ENCODE peak calls at places on chromosomes 1 and 21, in six cellular contexts. One of them, this sample, is unnamed.

GRCh38 chr1:162548170-162548569 is 13.4 kb upstream of the UAP1 start:
- DNase-seq in lower leg skin: peak; percentile 92
- DNase-seq in A673: peak; percentile 29
- DNase-seq in WTC11: no peak
- DNase-seq in AG09309: peak; percentile 67
- DNase-seq in cardiac muscle cell: peak; percentile 16
- DNase-seq in this sample: no peak

GRCh38 chr1:186541003-186541402 is 80.1 kb upstream of the PDC start:
- DNase-seq in lower leg skin: no peak
- DNase-seq in A673: no peak
- DNase-seq in WTC11: no peak
- DNase-seq in AG09309: no peak
- DNase-seq in cardiac muscle cell: no peak
- DNase-seq in this sample: no peak

GRCh38 chr1:242211254-242212022 is 212.5 kb upstream of the MAP1LC3C start:
- DNase-seq in lower leg skin: no peak
- DNase-seq in A673: no peak
- DNase-seq in WTC11: peak; percentile 14
- DNase-seq in AG09309: no peak
- DNase-seq in cardiac muscle cell: no peak
- DNase-seq in this sample: no peak

GRCh38 chr1:202713110-202713509 is 2.9 kb upstream of the SYT2 start:
- DNase-seq in lower leg skin: peak; percentile 49
- DNase-seq in A673: no peak
- DNase-seq in WTC11: no peak
- DNase-seq in AG09309: no peak
- DNase-seq in cardiac muscle cell: peak; percentile 21
- DNase-seq in this sample: no peak

GRCh38 chr21:34126269-34126668 is 52.9 kb downstream of the MRPS6 start:
- DNase-seq in lower leg skin: no peak
- DNase-seq in A673: no peak
- DNase-seq in WTC11: no peak
- DNase-seq in AG09309: no peak
- DNase-seq in cardiac muscle cell: no peak
- DNase-seq in this sample: no peak

GRCh38 chr1:97500696-97501297 is 420.0 kb downstream of the DPYD start:
- DNase-seq in lower leg skin: no peak
- DNase-seq in A673: no peak
- DNase-seq in WTC11: no peak
- DNase-seq in AG09309: no peak
- DNase-seq in cardiac muscle cell: peak; percentile 19
- DNase-seq in this sample: no peak

GRCh38 chr1:7648761-7649384 is 122.2 kb upstream of the VAMP3 start:
- DNase-seq in lower leg skin: peak; percentile 93
- DNase-seq in A673: no peak
- DNase-seq in WTC11: no peak
- DNase-seq in AG09309: no peak
- DNase-seq in cardiac muscle cell: peak; percentile 51
- DNase-seq in this sample: no peak

GRCh38 chr1:196873385-196873784 is 14.5 kb upstream of the CFHR4 start:
- DNase-seq in lower leg skin: no peak
- DNase-seq in A673: no peak
- DNase-seq in WTC11: no peak
- DNase-seq in AG09309: no peak
- DNase-seq in cardiac muscle cell: no peak
- DNase-seq in this sample: no peak

GRCh38 chr1:180165509-180166435 is 11.1 kb downstream of the QSOX1 start:
- DNase-seq in lower leg skin: peak; percentile 81
- DNase-seq in A673: peak; percentile 21
- DNase-seq in WTC11: no peak
- DNase-seq in AG09309: no peak
- DNase-seq in cardiac muscle cell: no peak
- DNase-seq in this sample: no peak

GRCh38 chr1:231861541-231862481 is 235.2 kb downstream of the DISC1 start:
- DNase-seq in lower leg skin: no peak
- DNase-seq in A673: no peak
- DNase-seq in WTC11: no peak
- DNase-seq in AG09309: no peak
- DNase-seq in cardiac muscle cell: peak; percentile 69
- DNase-seq in this sample: no peak

GRCh38 chr1:99005142-99005491 is 456 bp upstream of the PLPPR5 start:
- DNase-seq in lower leg skin: no peak
- DNase-seq in A673: peak; percentile 8
- DNase-seq in WTC11: peak; percentile 58
- DNase-seq in AG09309: no peak
- DNase-seq in cardiac muscle cell: no peak
- DNase-seq in this sample: no peak

GRCh38 chr1:178310685-178311105 is 186.1 kb downstream of the CLEC20A start:
- DNase-seq in lower leg skin: no peak
- DNase-seq in A673: peak; percentile 84
- DNase-seq in WTC11: no peak
- DNase-seq in AG09309: peak; percentile 65
- DNase-seq in cardiac muscle cell: peak; percentile 86
- DNase-seq in this sample: no peak

GRCh38 chr1:46412853-46413595 is 18.9 kb downstream of the FAAH start:
- DNase-seq in lower leg skin: no peak
- DNase-seq in A673: no peak
- DNase-seq in WTC11: no peak
- DNase-seq in AG09309: no peak
- DNase-seq in cardiac muscle cell: no peak
- DNase-seq in this sample: no peak

GRCh38 chr1:96360036-96360795 is 361.4 kb upstream of the PTBP2 start:
- DNase-seq in lower leg skin: no peak
- DNase-seq in A673: no peak
- DNase-seq in WTC11: no peak
- DNase-seq in AG09309: no peak
- DNase-seq in cardiac muscle cell: no peak
- DNase-seq in this sample: no peak

GRCh38 chr1:155174334-155175280 is 958 bp downstream of the TRIM46 start:
- DNase-seq in lower leg skin: peak; percentile 84
- DNase-seq in A673: peak; percentile 65
- DNase-seq in WTC11: peak; percentile 75
- DNase-seq in AG09309: no peak
- DNase-seq in cardiac muscle cell: peak; percentile 38
- DNase-seq in this sample: peak; percentile 84

GRCh38 chr1:4767308-4767707 is 112.9 kb downstream of the AJAP1 start:
- DNase-seq in lower leg skin: no peak
- DNase-seq in A673: no peak
- DNase-seq in WTC11: no peak
- DNase-seq in AG09309: no peak
- DNase-seq in cardiac muscle cell: no peak
- DNase-seq in this sample: no peak

GRCh38 chr1:113958691-113959090 is 20.6 kb upstream of the OLFML3 start:
- DNase-seq in lower leg skin: no peak
- DNase-seq in A673: no peak
- DNase-seq in WTC11: no peak
- DNase-seq in AG09309: no peak
- DNase-seq in cardiac muscle cell: peak; percentile 58
- DNase-seq in this sample: no peak

GRCh38 chr1:23167353-23168078 is 1.1 kb downstream of the LUZP1 start:
- DNase-seq in lower leg skin: no peak
- DNase-seq in A673: peak; percentile 57
- DNase-seq in WTC11: peak; percentile 72
- DNase-seq in AG09309: no peak
- DNase-seq in cardiac muscle cell: peak; percentile 61
- DNase-seq in this sample: peak; percentile 89

GRCh38 chr1:51850420-51851297 is 27.9 kb downstream of the NRDC start:
- DNase-seq in lower leg skin: no peak
- DNase-seq in A673: no peak
- DNase-seq in WTC11: no peak
- DNase-seq in AG09309: no peak
- DNase-seq in cardiac muscle cell: peak; percentile 2
- DNase-seq in this sample: no peak

GRCh38 chr21:29725025-29725736 is 214.6 kb downstream of the GRIK1 start:
- DNase-seq in lower leg skin: no peak
- DNase-seq in A673: no peak
- DNase-seq in WTC11: no peak
- DNase-seq in AG09309: no peak
- DNase-seq in cardiac muscle cell: no peak
- DNase-seq in this sample: no peak

GRCh38 chr1:88961081-88961480 is 31.3 kb downstream of the KYAT3 start:
- DNase-seq in lower leg skin: no peak
- DNase-seq in A673: no peak
- DNase-seq in WTC11: no peak
- DNase-seq in AG09309: no peak
- DNase-seq in cardiac muscle cell: no peak
- DNase-seq in this sample: no peak

GRCh38 chr1:93033029-93033428 is 46.1 kb upstream of the MTF2 start:
- DNase-seq in lower leg skin: no peak
- DNase-seq in A673: no peak
- DNase-seq in WTC11: no peak
- DNase-seq in AG09309: no peak
- DNase-seq in cardiac muscle cell: peak; percentile 61
- DNase-seq in this sample: no peak

DNA sequence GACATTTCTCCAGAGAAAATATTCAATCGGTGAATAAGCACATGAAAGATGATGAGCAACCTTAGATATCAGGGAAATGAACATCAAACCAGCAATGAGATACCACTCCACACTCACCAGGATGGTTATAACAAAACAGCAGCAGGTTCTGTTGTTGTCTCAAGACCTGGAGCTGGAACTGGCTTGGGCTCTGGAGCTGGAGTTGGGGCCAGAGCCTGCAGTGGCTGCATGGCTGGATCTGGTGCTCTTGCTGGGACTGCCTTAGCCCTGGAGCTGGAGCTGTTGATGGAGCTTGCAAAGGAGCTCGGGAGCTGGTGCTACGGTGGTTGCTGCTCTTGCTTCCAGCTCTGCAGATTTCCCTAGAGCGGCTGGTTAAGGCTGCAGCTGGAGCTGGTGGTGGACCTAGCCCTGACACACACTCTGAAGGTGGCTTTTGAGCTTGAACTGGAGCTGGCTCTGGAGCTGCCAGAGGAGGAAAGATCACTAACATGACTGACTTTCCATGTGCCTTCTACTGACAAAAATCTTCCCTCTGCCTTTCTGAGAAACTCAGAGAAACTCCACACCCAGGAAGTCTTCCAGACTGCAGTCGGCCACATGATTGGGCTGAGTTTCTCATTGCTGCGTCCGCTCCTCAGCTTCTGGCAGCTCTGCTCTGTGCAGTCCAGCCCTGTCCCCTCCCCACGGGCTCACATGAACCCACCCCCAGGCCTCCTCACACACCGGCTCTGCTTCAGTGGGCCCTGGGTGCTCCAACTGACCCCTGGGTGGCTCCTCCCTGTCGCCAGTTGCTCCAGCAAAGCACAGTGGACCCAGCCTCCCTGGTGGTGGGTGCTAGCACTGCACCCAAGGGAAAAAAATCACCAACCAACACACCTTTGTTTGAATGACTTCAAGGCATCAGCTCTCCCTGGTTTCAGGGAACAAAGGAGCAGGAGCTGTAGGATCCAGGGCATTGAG is 139.1 kb upstream of the FMN2 start:
- DNase-seq in lower leg skin: no peak
- DNase-seq in A673: peak; percentile 15
- DNase-seq in WTC11: peak; percentile 60
- DNase-seq in AG09309: no peak
- DNase-seq in cardiac muscle cell: peak; percentile 0
- DNase-seq in this sample: no peak
- TF ChIP-seq CTCF in lower leg skin: no peak
- TF ChIP-seq CTCF in A673: peak; percentile 45
- TF ChIP-seq CTCF in WTC11: peak; percentile 59
- TF ChIP-seq CTCF in AG09309: peak; percentile 72
- TF ChIP-seq CTCF in cardiac muscle cell: peak; percentile 23
- TF ChIP-seq CTCF in this sample: peak; percentile 42

GRCh38 chr1:184971522-184972265 is 2.6 kb downstream of the NIBAN1 start:
- DNase-seq in lower leg skin: no peak
- DNase-seq in A673: no peak
- DNase-seq in WTC11: no peak
- DNase-seq in AG09309: no peak
- DNase-seq in cardiac muscle cell: no peak
- DNase-seq in this sample: no peak

GRCh38 chr1:184974837-184975115 is 468 bp upstream of the NIBAN1 start:
- DNase-seq in lower leg skin: no peak
- DNase-seq in A673: no peak
- DNase-seq in WTC11: no peak
- DNase-seq in AG09309: no peak
- DNase-seq in cardiac muscle cell: no peak
- DNase-seq in this sample: no peak

GRCh38 chr1:184972281-184973055 is 1.8 kb downstream of the NIBAN1 start:
- DNase-seq in lower leg skin: no peak
- DNase-seq in A673: peak; percentile 24
- DNase-seq in WTC11: no peak
- DNase-seq in AG09309: no peak
- DNase-seq in cardiac muscle cell: peak; percentile 43
- DNase-seq in this sample: no peak

GRCh38 chr1:184974086-184974836 is at the start of gene NIBAN1:
- DNase-seq in lower leg skin: peak; percentile 93
- DNase-seq in A673: peak; percentile 85
- DNase-seq in WTC11: peak; percentile 67
- DNase-seq in AG09309: no peak
- DNase-seq in cardiac muscle cell: peak; percentile 76
- DNase-seq in this sample: peak; percentile 86

DNA sequence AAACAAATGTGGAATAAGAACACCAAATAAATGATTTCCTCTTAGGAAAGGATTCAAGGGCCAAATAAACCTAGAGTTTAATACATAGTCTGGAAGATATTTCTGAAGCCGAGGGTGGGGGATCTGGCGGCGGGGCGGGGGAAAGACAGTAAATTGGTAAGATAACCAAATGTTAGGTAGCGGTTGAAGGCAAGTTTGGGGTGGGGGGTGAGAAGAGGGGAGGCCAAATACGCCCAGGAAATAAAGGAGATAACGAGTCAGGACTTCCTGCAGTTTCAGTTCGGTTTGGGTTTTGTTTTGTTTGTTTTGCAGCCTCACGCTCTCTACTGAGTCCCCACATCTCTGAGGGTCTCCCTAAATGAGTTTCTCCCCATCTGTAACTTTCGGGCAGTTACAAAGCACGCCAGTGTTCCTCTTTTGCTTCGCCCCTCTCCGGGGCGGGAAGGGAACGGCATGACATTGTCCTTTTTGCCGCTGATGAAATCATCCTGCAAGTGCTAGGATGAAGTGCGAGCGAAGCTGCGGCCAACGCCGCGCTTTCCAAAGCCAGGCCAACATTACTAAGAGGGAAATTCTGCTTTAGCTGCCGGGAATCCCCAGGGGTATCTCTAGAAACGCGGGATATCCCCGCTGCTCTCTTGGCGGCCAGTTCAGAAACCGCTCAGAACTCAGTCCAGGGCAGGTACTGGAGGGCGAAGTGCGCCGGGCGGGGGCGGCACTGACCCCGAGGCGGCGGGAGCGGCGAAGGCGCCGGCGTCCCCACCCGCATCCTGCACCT is 811 bp downstream of the NIBAN1 start:
- DNase-seq in lower leg skin: peak; percentile 88
- DNase-seq in A673: peak; percentile 74
- DNase-seq in WTC11: peak; percentile 55
- DNase-seq in AG09309: no peak
- DNase-seq in cardiac muscle cell: peak; percentile 78
- DNase-seq in this sample: peak; percentile 85
- TF ChIP-seq CTCF in lower leg skin: no peak
- TF ChIP-seq CTCF in A673: no peak
- TF ChIP-seq CTCF in WTC11: no peak
- TF ChIP-seq CTCF in AG09309: no peak
- TF ChIP-seq CTCF in cardiac muscle cell: no peak
- TF ChIP-seq CTCF in this sample: no peak

GRCh38 chr21:30831194-30831765 is 1.7 kb upstream of the KRTAP7-1 start:
- DNase-seq in lower leg skin: no peak
- DNase-seq in A673: peak; percentile 46
- DNase-seq in WTC11: peak; percentile 72
- DNase-seq in AG09309: no peak
- DNase-seq in cardiac muscle cell: peak; percentile 0
- DNase-seq in this sample: no peak
- TF ChIP-seq CTCF in lower leg skin: no peak
- TF ChIP-seq CTCF in A673: peak; percentile 61
- TF ChIP-seq CTCF in WTC11: peak; percentile 86
- TF ChIP-seq CTCF in AG09309: no peak
- TF ChIP-seq CTCF in cardiac muscle cell: no peak
- TF ChIP-seq CTCF in this sample: peak; percentile 34

GRCh38 chr1:15226626-15227286 is 20.3 kb upstream of the FHAD1 start:
- DNase-seq in lower leg skin: no peak
- DNase-seq in A673: no peak
- DNase-seq in WTC11: no peak
- DNase-seq in AG09309: no peak
- DNase-seq in cardiac muscle cell: no peak
- DNase-seq in this sample: no peak
- TF ChIP-seq CTCF in lower leg skin: no peak
- TF ChIP-seq CTCF in A673: no peak
- TF ChIP-seq CTCF in WTC11: no peak
- TF ChIP-seq CTCF in AG09309: no peak
- TF ChIP-seq CTCF in cardiac muscle cell: no peak
- TF ChIP-seq CTCF in this sample: no peak

This sample was measured in osteocyte.